ENCODE peak calls at places on chromosome 6, in eight cellular contexts. One of them, this sample, is unnamed.

GRCh38 chr6:75528423-75528822 is 34.8 kb upstream of the FILIP1 start:
- DNase-seq in neural crest cell: no peak
- DNase-seq in fibroblast of the aortic adventitia: peak
- DNase-seq in H7: no peak
- DNase-seq in SK-N-SH: no peak
- DNase-seq in heart right ventricle: no peak
- DNase-seq in T1000: no peak
- DNase-seq in endothelial cell: no peak
- DNase-seq in this sample: no peak

GRCh38 chr6:75130784-75131183 is 75.1 kb downstream of the COL12A1 start:
- DNase-seq in neural crest cell: no peak
- DNase-seq in fibroblast of the aortic adventitia: peak
- DNase-seq in H7: no peak
- DNase-seq in SK-N-SH: no peak
- DNase-seq in heart right ventricle: no peak
- DNase-seq in T1000: no peak
- DNase-seq in endothelial cell: no peak
- DNase-seq in this sample: no peak

GRCh38 chr6:169722362-169723199 is 1.7 kb downstream of the PHF10 start:
- DNase-seq in neural crest cell: peak
- DNase-seq in fibroblast of the aortic adventitia: peak
- DNase-seq in H7: peak
- DNase-seq in SK-N-SH: peak
- DNase-seq in heart right ventricle: peak
- DNase-seq in T1000: peak
- DNase-seq in endothelial cell: peak
- DNase-seq in this sample: no peak

GRCh38 chr6:37531026-37531425 is 31.3 kb upstream of the CCDC167 start:
- DNase-seq in neural crest cell: no peak
- DNase-seq in fibroblast of the aortic adventitia: no peak
- DNase-seq in H7: no peak
- DNase-seq in SK-N-SH: no peak
- DNase-seq in heart right ventricle: no peak
- DNase-seq in T1000: peak
- DNase-seq in endothelial cell: no peak
- DNase-seq in this sample: no peak

GRCh38 chr6:16544006-16544405 is 217.3 kb downstream of the ATXN1 start:
- DNase-seq in neural crest cell: peak
- DNase-seq in fibroblast of the aortic adventitia: no peak
- DNase-seq in H7: no peak
- DNase-seq in SK-N-SH: no peak
- DNase-seq in heart right ventricle: peak
- DNase-seq in T1000: no peak
- DNase-seq in endothelial cell: peak
- DNase-seq in this sample: no peak

GRCh38 chr6:44062771-44063560 is 64.3 kb downstream of the MRPL14 start:
- DNase-seq in neural crest cell: no peak
- DNase-seq in fibroblast of the aortic adventitia: no peak
- DNase-seq in H7: peak
- DNase-seq in SK-N-SH: peak
- DNase-seq in heart right ventricle: no peak
- DNase-seq in T1000: no peak
- DNase-seq in endothelial cell: peak
- DNase-seq in this sample: no peak

GRCh38 chr6:116682334-116682712 is 1.3 kb downstream of the KPNA5 start:
- DNase-seq in neural crest cell: no peak
- DNase-seq in fibroblast of the aortic adventitia: peak
- DNase-seq in H7: peak
- DNase-seq in SK-N-SH: peak
- DNase-seq in heart right ventricle: no peak
- DNase-seq in T1000: no peak
- DNase-seq in endothelial cell: no peak
- DNase-seq in this sample: no peak

GRCh38 chr6:37365791-37366190 is 12.0 kb downstream of the RNF8 start:
- DNase-seq in neural crest cell: no peak
- DNase-seq in fibroblast of the aortic adventitia: peak
- DNase-seq in H7: no peak
- DNase-seq in SK-N-SH: peak
- DNase-seq in heart right ventricle: no peak
- DNase-seq in T1000: no peak
- DNase-seq in endothelial cell: no peak
- DNase-seq in this sample: no peak

GRCh38 chr6:98927534-98927933 is 20.2 kb downstream of the FBXL4 start:
- DNase-seq in neural crest cell: no peak
- DNase-seq in fibroblast of the aortic adventitia: no peak
- DNase-seq in H7: no peak
- DNase-seq in SK-N-SH: peak
- DNase-seq in heart right ventricle: no peak
- DNase-seq in T1000: no peak
- DNase-seq in endothelial cell: no peak
- DNase-seq in this sample: no peak

GRCh38 chr6:77456531-77457248 is 6.6 kb downstream of the HTR1B start:
- DNase-seq in neural crest cell: no peak
- DNase-seq in fibroblast of the aortic adventitia: peak
- DNase-seq in H7: no peak
- DNase-seq in SK-N-SH: no peak
- DNase-seq in heart right ventricle: no peak
- DNase-seq in T1000: peak
- DNase-seq in endothelial cell: no peak
- DNase-seq in this sample: no peak

GRCh38 chr6:107816818-107817217 is 7.3 kb downstream of the SCML4 start:
- DNase-seq in neural crest cell: no peak
- DNase-seq in fibroblast of the aortic adventitia: no peak
- DNase-seq in H7: no peak
- DNase-seq in SK-N-SH: no peak
- DNase-seq in heart right ventricle: no peak
- DNase-seq in T1000: no peak
- DNase-seq in endothelial cell: no peak
- DNase-seq in this sample: peak

GRCh38 chr6:6320901-6321300 is 439 bp upstream of the F13A1 start:
- DNase-seq in neural crest cell: no peak
- DNase-seq in fibroblast of the aortic adventitia: no peak
- DNase-seq in H7: peak
- DNase-seq in SK-N-SH: no peak
- DNase-seq in heart right ventricle: no peak
- DNase-seq in T1000: no peak
- DNase-seq in endothelial cell: no peak
- DNase-seq in this sample: no peak

GRCh38 chr6:12870033-12870432 is 153.5 kb downstream of the PHACTR1 start:
- DNase-seq in neural crest cell: no peak
- DNase-seq in fibroblast of the aortic adventitia: no peak
- DNase-seq in H7: no peak
- DNase-seq in SK-N-SH: no peak
- DNase-seq in heart right ventricle: no peak
- DNase-seq in T1000: no peak
- DNase-seq in endothelial cell: no peak
- DNase-seq in this sample: no peak

GRCh38 chr6:135514706-135515105 is 17.2 kb upstream of the AHI1 start:
- DNase-seq in neural crest cell: no peak
- DNase-seq in fibroblast of the aortic adventitia: no peak
- DNase-seq in H7: no peak
- DNase-seq in SK-N-SH: no peak
- DNase-seq in heart right ventricle: no peak
- DNase-seq in T1000: no peak
- DNase-seq in endothelial cell: no peak
- DNase-seq in this sample: no peak

GRCh38 chr6:134161036-134161435 is 108.6 kb upstream of the SLC2A12 start:
- DNase-seq in neural crest cell: no peak
- DNase-seq in fibroblast of the aortic adventitia: peak
- DNase-seq in H7: no peak
- DNase-seq in SK-N-SH: no peak
- DNase-seq in heart right ventricle: no peak
- DNase-seq in T1000: no peak
- DNase-seq in endothelial cell: no peak
- DNase-seq in this sample: no peak

GRCh38 chr6:6220718-6221117 is 99.7 kb downstream of the F13A1 start:
- DNase-seq in neural crest cell: no peak
- DNase-seq in fibroblast of the aortic adventitia: no peak
- DNase-seq in H7: no peak
- DNase-seq in SK-N-SH: no peak
- DNase-seq in heart right ventricle: no peak
- DNase-seq in T1000: no peak
- DNase-seq in endothelial cell: no peak
- DNase-seq in this sample: no peak

GRCh38 chr6:140320799-140321099 is 946.3 kb upstream of the CITED2 start:
- DNase-seq in neural crest cell: no peak
- DNase-seq in fibroblast of the aortic adventitia: peak
- DNase-seq in H7: no peak
- DNase-seq in SK-N-SH: no peak
- DNase-seq in heart right ventricle: no peak
- DNase-seq in T1000: no peak
- DNase-seq in endothelial cell: peak
- DNase-seq in this sample: no peak

This sample was measured in type B pancreatic cell.